ENCODE peak calls at places on chromosomes 1 and 21, in six cellular contexts. J is A549, K is endothelial cell of umbilical vein, D is K562, P is GM12878, G is HepG2. L is an unnamed sample.

GRCh38 chr1:223707270-223708000 is 4.9 kb upstream of the CAPN2 start:
- DNase-seq in D (peak; percentile 75), J (peak; percentile 97), P (no peak), K (peak; percentile 97), G (peak; percentile 76), L (peak; percentile 18)

GRCh38 chr1:53618218-53619087 is 120.5 kb downstream of the GLIS1 start:
- DNase-seq in G (no peak), P (no peak), J (no peak), D (no peak), K (no peak), L (no peak)

GRCh38 chr1:64469121-64469520 is 808 bp upstream of the CACHD1 start:
- DNase-seq in P (no peak), K (no peak), G (no peak), J (no peak), D (no peak), L (no peak)

GRCh38 chr1:193543259-193543658 is 356.8 kb upstream of the B3GALT2 start:
- DNase-seq in P (no peak), D (no peak), G (no peak), J (no peak), K (no peak), L (no peak)

GRCh38 chr1:91814448-91814847 is 71.5 kb downstream of the TGFBR3 start:
- DNase-seq in P (no peak), J (no peak), K (peak; percentile 82), D (no peak), G (no peak), L (no peak)

GRCh38 chr1:43067856-43068751 is 104.0 kb downstream of the EBNA1BP2 start:
- DNase-seq in K (no peak), P (no peak), D (no peak), G (no peak), J (no peak), L (peak; percentile 8)

GRCh38 chr1:110482662-110483307 is 31.8 kb downstream of the PROK1 start:
- DNase-seq in G (no peak), D (no peak), P (no peak), J (no peak), K (no peak), L (no peak)

GRCh38 chr1:107820797-107821196 is 144.2 kb downstream of the VAV3 start:
- DNase-seq in G (no peak), K (peak; percentile 29), D (no peak), P (no peak), J (no peak), L (no peak)

GRCh38 chr1:16088996-16089395 is 15.5 kb upstream of the FAM131C start:
- DNase-seq in G (no peak), D (peak; percentile 48), K (peak; percentile 44), P (no peak), J (no peak), L (no peak)

GRCh38 chr1:82392946-82393345 is 592.2 kb downstream of the ADGRL2 start:
- DNase-seq in K (no peak), G (no peak), D (no peak), J (no peak), P (no peak), L (no peak)

GRCh38 chr1:238409191-238409846 is 518.6 kb upstream of the ZP4 start:
- DNase-seq in P (no peak), D (no peak), K (no peak), J (no peak), G (no peak), L (peak; percentile 27)

GRCh38 chr1:3099861-3100260 is 30.9 kb downstream of the PRDM16 start:
- DNase-seq in J (no peak), K (no peak), G (no peak), D (no peak), P (no peak), L (no peak)

GRCh38 chr1:203577874-203578464 is 48.7 kb upstream of the ATP2B4 start:
- DNase-seq in G (no peak), K (no peak), P (no peak), D (no peak), J (no peak), L (no peak)

GRCh38 chr21:37128069-37128468 is 55.0 kb downstream of the TTC3 start:
- DNase-seq in D (no peak), J (no peak), K (no peak), G (no peak), P (no peak), L (no peak)

GRCh38 chr1:43436371-43436770 is 17.4 kb downstream of the HYI start:
- DNase-seq in D (no peak), P (no peak), J (no peak), G (no peak), K (no peak), L (no peak)

GRCh38 chr1:21491483-21492170 is 17.6 kb upstream of the ALPL start:
- DNase-seq in P (no peak), K (no peak), D (no peak), J (no peak), G (no peak), L (peak; percentile 32)

GRCh38 chr21:38351176-38351959 is 94.6 kb downstream of the KCNJ15 start:
- DNase-seq in G (no peak), P (no peak), K (no peak), J (no peak), D (no peak), L (no peak)

GRCh38 chr1:85406887-85407593 is 57.9 kb downstream of the DDAH1 start:
- DNase-seq in K (peak; percentile 96), P (no peak), D (no peak), J (peak; percentile 68), G (peak; percentile 69), L (no peak)

GRCh38 chr1:65208577-65208976 is 60.6 kb downstream of the AK4 start:
- DNase-seq in K (no peak), D (no peak), P (no peak), J (no peak), G (peak; percentile 32), L (no peak)

GRCh38 chr1:155293086-155293749 is 8.0 kb downstream of the PKLR start:
- DNase-seq in G (no peak), D (no peak), J (no peak), K (no peak), P (no peak), L (no peak)

GRCh38 chr1:20319456-20319855 is 28.8 kb downstream of the VWA5B1 start:
- DNase-seq in J (no peak), K (no peak), D (no peak), G (no peak), P (no peak), L (no peak)

GRCh38 chr1:1359668-1360468 is 1.5 kb upstream of the MXRA8 start:
- DNase-seq in J (no peak), G (peak; percentile 50), P (no peak), K (no peak), D (no peak), L (no peak)

GRCh38 chr1:164703415-164703814 is 144.4 kb downstream of the PBX1 start:
- DNase-seq in J (no peak), P (no peak), D (no peak), G (no peak), K (no peak), L (no peak)

GRCh38 chr1:221933814-221934213 is 191.9 kb upstream of the DUSP10 start:
- DNase-seq in G (no peak), D (no peak), K (no peak), P (no peak), J (no peak), L (no peak)

GRCh38 chr1:161018631-161018930 is 2.4 kb downstream of the F11R start:
- DNase-seq in G (no peak), J (no peak), D (no peak), P (no peak), K (no peak), L (no peak)

GRCh38 chr1:161019767-161020572 is 982 bp downstream of the F11R start:
- DNase-seq in P (no peak), K (peak; percentile 88), J (no peak), G (no peak), D (no peak), L (peak; percentile 41)

GRCh38 chr1:161021168-161021958 is 411 bp upstream of the F11R start:
- DNase-seq in P (peak; percentile 66), D (peak; percentile 98), J (peak; percentile 92), K (peak; percentile 84), G (peak; percentile 88), L (peak; percentile 87)

GRCh38 chr1:161020573-161021167 is at the start of gene F11R:
- DNase-seq in J (peak; percentile 49), G (peak; percentile 62), D (peak; percentile 89), P (no peak), K (peak; percentile 66), L (peak; percentile 79)

GRCh38 chr1:161021959-161022332 is 994 bp upstream of the F11R start:
- DNase-seq in D (no peak), G (peak; percentile 49), J (peak; percentile 58), K (no peak), P (no peak), L (no peak)
- TF ChIP-seq POLR2A in D (no peak), G (no peak), J (no peak), K (no peak), P (no peak), L (no peak)

GRCh38 chr1:111598534-111598933 is 21.1 kb upstream of the RAP1A start:
- DNase-seq in P (no peak), J (no peak), K (no peak), G (no peak), D (no peak), L (no peak)
- TF ChIP-seq MYC in P (no peak), J (no peak), K (no peak), G (no peak), D (no peak), L (no peak)

DNA sequence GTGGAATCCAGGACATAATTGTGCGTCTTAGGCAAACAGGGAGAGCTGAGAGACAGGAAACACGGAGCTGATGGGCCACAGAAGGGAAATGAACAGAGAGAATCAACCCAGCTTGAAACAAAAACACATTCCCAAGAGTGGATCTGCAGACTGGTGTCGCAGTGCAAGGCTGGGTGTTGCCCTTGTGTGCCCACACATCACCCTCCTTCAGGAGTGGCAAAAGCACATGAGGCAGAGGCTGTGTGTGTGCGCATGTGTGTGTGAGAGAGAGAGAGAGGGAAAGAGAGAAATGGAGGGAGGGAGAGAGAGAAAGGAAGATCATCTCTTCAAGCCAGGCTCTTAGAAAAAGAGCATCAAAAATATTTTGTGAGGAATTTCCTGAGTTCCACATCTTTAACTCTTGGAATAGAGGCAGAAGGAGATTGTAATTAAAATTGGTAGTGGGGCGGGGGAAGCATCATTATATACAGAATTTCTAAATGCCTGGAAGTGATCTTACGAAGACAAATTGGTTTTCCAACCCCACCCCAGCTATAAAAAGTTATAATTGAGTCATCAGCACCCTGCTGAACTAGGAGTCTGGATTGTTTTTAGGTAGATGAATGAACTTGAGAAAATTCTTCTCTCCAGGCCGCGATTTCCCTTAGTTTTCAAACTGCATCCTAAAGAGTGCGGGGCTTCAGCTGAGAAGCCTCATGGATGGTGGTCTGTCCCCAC is 480.7 kb downstream of the NPHP4 start:
- DNase-seq in P (no peak), D (no peak), G (no peak), K (no peak), J (no peak), L (no peak)
- TF ChIP-seq MAX in P (no peak), D (no peak), G (no peak), K (no peak), J (no peak), L (no peak)

DNA sequence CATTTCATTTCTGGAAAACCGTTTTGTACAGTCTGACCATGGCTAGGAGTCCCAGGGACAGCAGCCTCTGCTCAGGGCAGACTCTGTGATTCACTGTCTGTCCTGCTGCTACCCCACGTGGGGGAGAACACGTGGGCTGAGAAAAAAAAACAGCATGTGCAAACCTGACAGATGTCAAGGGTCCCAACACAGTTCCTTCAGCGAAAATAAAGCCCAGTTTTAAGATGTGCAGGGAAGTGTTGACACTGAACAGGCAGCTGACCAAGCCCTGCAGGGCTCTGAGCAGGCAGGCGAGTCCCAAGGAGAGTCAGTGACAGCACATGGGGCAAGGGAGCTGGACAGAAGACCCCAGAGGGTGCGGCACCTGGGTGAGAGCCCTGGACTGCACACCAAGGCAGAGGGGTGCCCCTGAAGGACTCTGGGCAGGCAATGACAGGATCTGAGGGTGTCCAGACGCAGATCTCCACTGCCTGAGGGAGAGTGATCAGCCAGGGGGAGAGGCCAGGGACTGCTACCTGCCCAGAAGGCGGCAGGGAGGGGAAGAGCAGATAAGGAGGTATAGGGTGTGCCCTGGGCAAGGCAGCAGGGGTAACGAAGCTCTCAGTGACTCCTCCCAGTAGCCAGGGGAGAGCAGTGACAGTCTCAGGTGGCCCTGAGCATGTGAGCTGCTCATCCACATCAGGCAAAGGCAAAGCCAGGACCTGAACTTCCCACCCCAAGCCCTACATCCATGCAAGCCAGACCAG is 5.1 kb upstream of the SPATC1L start:
- DNase-seq in K (peak; percentile 14), P (no peak), D (peak; percentile 58), J (no peak), G (no peak), L (no peak)
- TF ChIP-seq POLR2A in K (no peak), P (no peak), D (peak; percentile 27), J (no peak), G (no peak), L (no peak)